ENCODE peak calls at places on chromosome 22, in five cellular contexts. M is GM23248; Q is tibial artery; O is esophagus muscularis mucosa; Y is CD8-positive, alpha-beta memory T cell. N is an unnamed sample. For H3K4me1 and H3K36me3, the result is how much of the 10 kb centered on the place peaks cover.

GRCh38 chr22:33326540-33327295 is 268.5 kb upstream of the SYN3 start:
- DNase-seq in M (no peak), Q (no peak), O (no peak), Y (no peak), N (no peak)

GRCh38 chr22:25564320-25564978 is at the start of gene GRK3:
- DNase-seq in M (peak), Q (peak), O (no peak), Y (peak), N (peak)

GRCh38 chr22:49585695-49586243 is 241.9 kb downstream of the BRD1 start:
- DNase-seq in M (no peak), Q (peak), O (no peak), Y (no peak), N (no peak)

GRCh38 chr22:35534091-35534490 is 6.5 kb upstream of the RASD2 start:
- DNase-seq in M (no peak), Q (no peak), O (no peak), Y (no peak), N (no peak)

GRCh38 chr22:50139843-50140415 is 30.6 kb upstream of the PANX2 start:
- DNase-seq in M (no peak), Q (peak), O (no peak), Y (no peak), N (peak)

GRCh38 chr22:44407404-44408226 is 90.4 kb downstream of the RTL6 start:
- DNase-seq in M (no peak), Q (peak), O (no peak), Y (no peak), N (no peak)

GRCh38 chr22:36461665-36462474 is 19.6 kb downstream of the TXN2 start:
- DNase-seq in M (peak), Q (peak), O (no peak), Y (no peak), N (no peak)

GRCh38 chr22:49963647-49964026 is 3.1 kb downstream of the PIM3 start:
- DNase-seq in M (no peak), Q (peak), O (no peak), Y (peak), N (no peak)

GRCh38 chr22:29716814-29717213 is 3.0 kb upstream of the CABP7 start:
- DNase-seq in M (peak), Q (no peak), O (no peak), Y (no peak), N (peak)

GRCh38 chr22:39247379-39247778 is 2.6 kb upstream of the PDGFB start:
- DNase-seq in M (no peak), Q (no peak), O (no peak), Y (no peak), N (no peak)

GRCh38 chr22:39246690-39247332 is 2.0 kb upstream of the PDGFB start:
- DNase-seq in M (no peak), Q (no peak), O (no peak), Y (no peak), N (no peak)

GRCh38 chr22:39249081-39249704 is 4.4 kb upstream of the PDGFB start:
- DNase-seq in M (no peak), Q (no peak), O (no peak), Y (no peak), N (no peak)

GRCh38 chr22:39250131-39250530 is 5.3 kb upstream of the PDGFB start:
- DNase-seq in M (no peak), Q (no peak), O (no peak), Y (no peak), N (no peak)

DNA sequence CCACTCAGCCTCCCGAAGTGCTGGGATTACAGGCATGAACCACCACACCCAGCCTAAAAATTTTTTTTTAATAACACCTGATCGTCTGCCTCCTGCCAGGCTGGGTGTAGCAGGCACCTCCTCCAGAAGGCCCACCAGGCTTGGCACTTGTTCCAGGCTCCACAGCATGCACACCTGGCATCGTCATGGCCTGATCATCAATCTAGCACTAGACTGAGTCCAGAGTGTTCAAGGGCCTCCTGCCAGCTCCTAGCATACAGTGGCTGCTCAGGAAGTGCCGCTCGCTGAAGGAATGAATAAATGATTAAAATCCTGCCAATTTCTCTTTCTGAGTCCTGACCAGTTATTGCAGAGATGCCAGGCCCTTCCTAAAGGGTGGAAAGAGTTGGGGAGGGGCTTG is 3.5 kb upstream of the PDGFB start:
- DNase-seq in M (no peak), Q (no peak), O (no peak), Y (no peak), N (no peak)
- H3K4me1 ChIP-seq in M (under half), Q (under half), O (under half), Y (under half), N (under half)

DNA sequence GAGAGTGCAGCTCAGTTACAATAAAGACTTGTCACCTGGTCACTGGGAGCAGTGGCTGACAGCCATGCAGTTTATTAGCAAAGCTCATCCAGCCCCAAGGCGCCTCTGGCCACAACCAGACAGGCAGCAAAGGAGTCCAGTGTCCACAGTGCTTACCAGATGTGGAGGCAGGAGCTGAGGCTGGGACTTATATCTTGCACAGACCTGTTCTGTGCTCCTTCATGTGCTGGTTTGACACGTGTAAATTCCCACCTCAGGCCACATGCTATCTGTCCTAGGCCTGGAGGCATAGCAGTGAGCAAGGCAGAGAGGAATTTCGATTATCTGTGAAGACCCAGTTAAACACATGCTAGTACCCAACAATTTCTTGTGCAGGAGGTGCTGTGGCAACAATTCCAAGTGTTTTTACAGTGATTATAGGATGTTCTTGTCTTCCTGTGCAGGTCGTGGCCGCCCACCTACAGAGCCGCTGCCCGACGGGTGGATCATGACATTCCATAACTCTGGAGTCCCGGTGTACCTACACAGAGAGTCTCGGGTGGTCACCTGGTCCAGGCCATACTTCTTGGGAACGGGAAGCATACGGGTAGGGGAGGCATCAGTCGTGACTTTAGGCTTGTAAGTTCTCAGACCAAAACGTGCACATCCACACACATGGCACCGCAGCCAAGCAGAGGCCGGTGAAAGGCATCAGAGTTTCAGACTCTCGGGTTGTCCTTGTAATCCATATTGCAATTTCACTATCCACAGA is 9.4 kb downstream of the DGCR8 start:
- DNase-seq in M (no peak), Q (peak), O (no peak), Y (no peak), N (no peak)
- H3K36me3 ChIP-seq in M (under half), Q (half or more), O (half or more), Y (half or more), N (half or more)

GRCh38 chr22:37577957-37578356 is 1.9 kb downstream of the LGALS2 start:
- DNase-seq in M (no peak), Q (no peak), O (no peak), Y (no peak), N (no peak)

GRCh38 chr22:37581534-37581933 is 1.6 kb upstream of the LGALS2 start:
- DNase-seq in M (peak), Q (no peak), O (no peak), Y (no peak), N (no peak)

DNA sequence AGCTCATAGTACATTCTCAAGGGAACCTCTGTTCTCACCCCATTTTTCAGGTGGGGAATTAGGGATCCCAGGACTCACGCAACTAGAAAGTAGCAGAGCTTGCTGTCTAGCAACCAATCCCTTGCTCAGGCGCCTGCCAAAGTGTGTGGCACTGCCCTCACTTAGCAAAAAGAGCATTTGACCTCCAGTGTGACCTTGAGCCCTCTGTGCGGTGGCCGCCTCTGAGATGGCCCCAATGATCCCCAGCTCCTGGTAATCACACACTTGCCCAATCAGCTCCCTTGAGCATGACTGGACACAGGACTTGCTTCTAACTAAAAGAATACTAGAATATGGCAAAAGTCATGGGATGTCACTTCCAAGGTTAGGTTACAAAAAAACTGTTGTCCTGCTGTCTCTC is 2.6 kb upstream of the LGALS2 start:
- DNase-seq in M (no peak), Q (no peak), O (no peak), Y (no peak), N (no peak)
- H3K4me1 ChIP-seq in M (under half), Q (under half), O (under half), Y (under half), N (under half)

GRCh38 chr22:41348964-41349484 is 32.7 kb upstream of the TEF start:
- DNase-seq in M (no peak), Q (no peak), O (no peak), Y (no peak), N (no peak)

GRCh38 chr22:41351011-41351410 is 30.7 kb upstream of the TEF start:
- DNase-seq in M (no peak), Q (no peak), O (no peak), Y (no peak), N (no peak)

GRCh38 chr22:41347066-41347859 is 34.5 kb upstream of the TEF start:
- DNase-seq in M (no peak), Q (no peak), O (no peak), Y (no peak), N (no peak)

GRCh38 chr22:41352058-41352457 is 29.7 kb upstream of the TEF start:
- DNase-seq in M (peak), Q (no peak), O (no peak), Y (no peak), N (no peak)

GRCh38 chr22:41350087-41350486 is 31.7 kb upstream of the TEF start:
- DNase-seq in M (peak), Q (no peak), O (no peak), Y (no peak), N (no peak)
- H3K36me3 ChIP-seq in M (under half), Q (half or more), O (half or more), Y (under half), N (half or more)

DNA sequence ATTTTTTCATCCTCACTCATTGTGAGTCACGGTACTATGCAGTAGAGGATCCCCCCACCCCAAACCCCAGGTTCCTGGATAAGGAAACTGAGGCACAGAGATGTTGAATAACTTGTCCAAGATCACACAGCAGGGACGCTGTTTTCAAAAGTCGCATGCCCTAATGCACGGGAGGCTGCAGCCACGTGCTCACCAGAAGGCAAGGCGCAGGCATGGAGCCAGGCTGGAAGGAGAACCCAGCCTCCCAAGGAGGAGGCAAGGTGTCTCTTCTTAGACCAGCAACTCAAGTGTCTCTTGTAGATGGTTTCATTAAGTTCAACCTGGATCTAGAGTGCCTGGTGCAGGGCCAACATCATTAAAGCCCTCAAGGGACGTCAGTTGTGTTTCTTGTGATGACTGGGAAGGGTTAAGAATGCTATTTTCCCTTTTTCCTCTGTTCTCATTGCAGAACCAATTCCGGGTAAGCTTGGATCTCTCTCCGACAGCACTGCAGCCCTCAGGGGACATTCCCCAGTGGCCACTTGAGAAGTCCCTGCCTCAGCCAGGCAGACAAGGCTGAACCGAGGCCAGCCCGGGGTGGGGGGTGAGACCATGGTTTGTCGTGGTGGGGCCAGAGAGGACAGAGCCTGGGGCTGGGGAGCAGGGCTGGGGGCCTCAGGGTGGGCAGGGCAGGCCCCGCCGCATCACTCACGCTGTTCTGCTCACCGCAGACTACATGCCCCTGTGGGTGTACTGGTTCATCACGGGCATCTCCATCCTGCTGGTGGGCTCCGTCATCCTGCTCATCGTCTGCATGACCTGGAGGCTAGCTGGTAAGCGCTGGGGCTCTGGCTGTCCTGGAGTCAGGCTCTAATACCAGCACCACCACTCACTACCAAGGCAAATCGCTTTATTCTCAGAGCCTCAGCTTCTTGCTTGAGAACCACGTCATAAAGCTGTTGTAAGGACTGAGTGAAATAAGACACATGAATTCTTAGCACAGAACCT is 15.7 kb downstream of the TMEM121B start:
- DNase-seq in M (no peak), Q (peak), O (no peak), Y (no peak), N (no peak)
- H3K4me1 ChIP-seq in M (under half), Q (under half), O (under half), Y (half or more), N (under half)

GRCh38 chr22:21961127-21961867 is 8.6 kb upstream of the PPM1F start:
- DNase-seq in M (no peak), Q (no peak), O (no peak), Y (no peak), N (no peak)
- H3K36me3 ChIP-seq in M (under half), Q (under half), O (half or more), Y (under half), N (half or more)